ENCODE peak calls at places on chromosome 6, in eight cellular contexts. M, O, N, X, I, F, R and D are unnamed samples.

GRCh38 chr6:130381459-130382380 is 15.9 kb downstream of the TMEM200A start:
- DNase-seq in M (no peak), O (no peak), N (no peak), X (no peak), I (no peak), F (no peak), R (no peak), D (no peak)

GRCh38 chr6:10460096-10460495 is 45.2 kb upstream of the TFAP2A start:
- DNase-seq in M (no peak), O (no peak), N (no peak), X (no peak), I (no peak), F (no peak), R (peak), D (no peak)

GRCh38 chr6:74409447-74409846 is 713.4 kb downstream of the CD109 start:
- DNase-seq in M (no peak), O (no peak), N (peak), X (no peak), I (peak), F (peak), R (no peak), D (peak)

GRCh38 chr6:36631326-36632046 is 37.3 kb downstream of the SRSF3 start:
- DNase-seq in M (no peak), O (no peak), N (no peak), X (no peak), I (no peak), F (no peak), R (no peak), D (no peak)

GRCh38 chr6:142459267-142459666 is 157.5 kb downstream of the ADGRG6 start:
- DNase-seq in M (no peak), O (no peak), N (no peak), X (no peak), I (peak), F (peak), R (no peak), D (peak)

GRCh38 chr6:72245565-72245964 is 359.2 kb downstream of the RIMS1 start:
- DNase-seq in M (no peak), O (no peak), N (no peak), X (no peak), I (peak), F (no peak), R (no peak), D (no peak)

GRCh38 chr6:148968636-148969270 is 221.9 kb downstream of the UST start:
- DNase-seq in M (no peak), O (no peak), N (no peak), X (no peak), I (no peak), F (no peak), R (no peak), D (no peak)

GRCh38 chr6:156601821-156602301 is 175.3 kb upstream of the ARID1B start:
- DNase-seq in M (no peak), O (no peak), N (no peak), X (no peak), I (no peak), F (no peak), R (no peak), D (no peak)

GRCh38 chr6:33147807-33148666 is 44.2 kb downstream of the COL11A2 start:
- DNase-seq in M (peak), O (peak), N (no peak), X (peak), I (no peak), F (peak), R (no peak), D (peak)

GRCh38 chr6:45074423-45074822 is 253.7 kb upstream of the RUNX2 start:
- DNase-seq in M (no peak), O (no peak), N (no peak), X (no peak), I (no peak), F (peak), R (no peak), D (no peak)

GRCh38 chr6:105810105-105810921 is 275.8 kb upstream of the PRDM1 start:
- DNase-seq in M (no peak), O (peak), N (peak), X (no peak), I (peak), F (peak), R (no peak), D (peak)

GRCh38 chr6:32244270-32244669 is 20.4 kb upstream of the NOTCH4 start:
- DNase-seq in M (no peak), O (peak), N (no peak), X (no peak), I (no peak), F (peak), R (no peak), D (peak)

GRCh38 chr6:13409991-13410390 is 77.4 kb downstream of the GFOD1 start:
- DNase-seq in M (no peak), O (no peak), N (no peak), X (no peak), I (no peak), F (peak), R (no peak), D (peak)

GRCh38 chr6:102853249-102853955 is 1459.9 kb downstream of the GRIK2 start:
- DNase-seq in M (no peak), O (peak), N (no peak), X (no peak), I (no peak), F (no peak), R (no peak), D (no peak)

GRCh38 chr6:162715601-162716000 is 12.0 kb downstream of the PRKN start:
- DNase-seq in M (peak), O (no peak), N (no peak), X (no peak), I (no peak), F (no peak), R (no peak), D (no peak)

GRCh38 chr6:170032197-170032596 is 258.7 kb downstream of the DLL1 start:
- DNase-seq in M (no peak), O (no peak), N (no peak), X (no peak), I (no peak), F (no peak), R (no peak), D (no peak)

GRCh38 chr6:27280064-27280539 is 32.0 kb downstream of the POM121L2 start:
- DNase-seq in M (peak), O (no peak), N (no peak), X (peak), I (peak), F (peak), R (no peak), D (peak)

GRCh38 chr6:2988426-2989331 is 11.0 kb upstream of the NQO2 start:
- DNase-seq in M (peak), O (peak), N (peak), X (peak), I (peak), F (peak), R (peak), D (peak)

GRCh38 chr6:125558451-125558850 is 191.0 kb upstream of the HEY2 start:
- DNase-seq in M (no peak), O (peak), N (no peak), X (no peak), I (no peak), F (no peak), R (no peak), D (peak)

GRCh38 chr6:128541261-128541660 is 20.9 kb upstream of the PTPRK start:
- DNase-seq in M (no peak), O (no peak), N (no peak), X (no peak), I (no peak), F (no peak), R (no peak), D (no peak)

GRCh38 chr6:21949211-21949801 is 347.5 kb downstream of the PRL start:
- DNase-seq in M (no peak), O (peak), N (no peak), X (no peak), I (no peak), F (peak), R (no peak), D (no peak)

GRCh38 chr6:5012531-5012930 is 8.7 kb upstream of the RPP40 start:
- DNase-seq in M (no peak), O (no peak), N (peak), X (no peak), I (no peak), F (peak), R (no peak), D (peak)

GRCh38 chr6:6246539-6246938 is 73.9 kb downstream of the F13A1 start:
- DNase-seq in M (no peak), O (peak), N (no peak), X (no peak), I (no peak), F (no peak), R (no peak), D (no peak)

GRCh38 chr6:24574809-24575208 is 71.2 kb downstream of the KIAA0319 start:
- DNase-seq in M (peak), O (no peak), N (no peak), X (no peak), I (no peak), F (no peak), R (peak), D (no peak)

GRCh38 chr6:96649926-96650325 is 87.0 kb downstream of the FHL5 start:
- DNase-seq in M (no peak), O (no peak), N (no peak), X (no peak), I (no peak), F (no peak), R (no peak), D (no peak)

GRCh38 chr6:111478749-111479148 is 4.3 kb downstream of the REV3L start:
- DNase-seq in M (peak), O (no peak), N (no peak), X (no peak), I (peak), F (peak), R (no peak), D (peak)

GRCh38 chr6:11258260-11259237 is 26.1 kb upstream of the NEDD9 start:
- DNase-seq in M (no peak), O (no peak), N (no peak), X (no peak), I (no peak), F (no peak), R (no peak), D (no peak)

GRCh38 chr6:141848029-141848890 is 284.5 kb upstream of the GJE1 start:
- DNase-seq in M (no peak), O (no peak), N (no peak), X (no peak), I (peak), F (no peak), R (no peak), D (peak)

GRCh38 chr6:119985952-119986736 is 636.6 kb upstream of the MAN1A1 start:
- DNase-seq in M (no peak), O (no peak), N (no peak), X (no peak), I (peak), F (no peak), R (no peak), D (no peak)

GRCh38 chr6:11762782-11763459 is 15.7 kb downstream of the ADTRP start:
- DNase-seq in M (no peak), O (no peak), N (no peak), X (no peak), I (no peak), F (no peak), R (no peak), D (peak)

GRCh38 chr6:44052419-44053011 is 74.7 kb downstream of the MRPL14 start:
- DNase-seq in M (no peak), O (no peak), N (peak), X (no peak), I (peak), F (peak), R (no peak), D (peak)

GRCh38 chr6:2858678-2859324 is 17.1 kb upstream of the SERPINB1 start:
- DNase-seq in M (no peak), O (no peak), N (no peak), X (no peak), I (no peak), F (peak), R (peak), D (no peak)

GRCh38 chr6:157172088-157172768 is 151.1 kb downstream of the TMEM242 start:
- DNase-seq in M (no peak), O (no peak), N (no peak), X (no peak), I (no peak), F (no peak), R (no peak), D (no peak)